ENCODE peak calls at places on chromosomes 4 and X, in eight cellular contexts. F is naive thymus-derived CD4-positive, alpha-beta T cell; U is skeletal muscle cell; X is GM23338; H is epithelial cell of esophagus; P is colonic mucosa; I is suprapubic skin; V is cardiac muscle cell. T is an unnamed sample.

GRCh38 chr4:30728291-30728690 is 8.1 kb downstream of the PCDH7 start:
- DNase-seq in F (no peak), U (no peak), X (no peak), H (no peak), P (no peak), I (no peak), V (no peak), T (no peak)

GRCh38 chr4:54107951-54108740 is 8.2 kb downstream of the GSX2 start:
- DNase-seq in F (no peak), U (no peak), X (peak; percentile 64), H (no peak), P (no peak), I (no peak), V (no peak), T (no peak)

GRCh38 chr4:102268355-102268754 is 76.9 kb downstream of the SLC39A8 start:
- DNase-seq in F (no peak), U (no peak), X (no peak), H (peak; percentile 35), P (no peak), I (no peak), V (no peak), T (no peak)

GRCh38 chr4:15714616-15715015 is 11.8 kb downstream of the BST1 start:
- DNase-seq in F (no peak), U (no peak), X (no peak), H (no peak), P (no peak), I (no peak), V (peak; percentile 65), T (no peak)

GRCh38 chrX:154401045-154401799 is 3.0 kb downstream of the RPL10 start:
- DNase-seq in F (no peak), U (no peak), X (peak; percentile 46), H (peak; percentile 22), P (no peak), I (no peak), V (peak; percentile 51), T (no peak)

GRCh38 chr4:51960486-51960885 is 59.7 kb downstream of the LRRC66 start:
- DNase-seq in F (no peak), U (no peak), X (no peak), H (peak; percentile 72), P (no peak), I (no peak), V (no peak), T (no peak)

GRCh38 chr4:6571608-6572007 is 3.4 kb upstream of the MAN2B2 start:
- DNase-seq in F (no peak), U (no peak), X (no peak), H (no peak), P (no peak), I (no peak), V (no peak), T (no peak)

GRCh38 chrX:17405225-17405969 is 30.4 kb downstream of the NHS start:
- DNase-seq in F (no peak), U (no peak), X (no peak), H (peak; percentile 88), P (no peak), I (no peak), V (no peak), T (no peak)

GRCh38 chr4:98496446-98496845 is 162.0 kb downstream of the TSPAN5 start:
- DNase-seq in F (no peak), U (no peak), X (no peak), H (no peak), P (no peak), I (no peak), V (no peak), T (no peak)

GRCh38 chr4:98493305-98493704 is 165.1 kb downstream of the TSPAN5 start:
- DNase-seq in F (no peak), U (no peak), X (no peak), H (no peak), P (no peak), I (no peak), V (no peak), T (no peak)

DNA sequence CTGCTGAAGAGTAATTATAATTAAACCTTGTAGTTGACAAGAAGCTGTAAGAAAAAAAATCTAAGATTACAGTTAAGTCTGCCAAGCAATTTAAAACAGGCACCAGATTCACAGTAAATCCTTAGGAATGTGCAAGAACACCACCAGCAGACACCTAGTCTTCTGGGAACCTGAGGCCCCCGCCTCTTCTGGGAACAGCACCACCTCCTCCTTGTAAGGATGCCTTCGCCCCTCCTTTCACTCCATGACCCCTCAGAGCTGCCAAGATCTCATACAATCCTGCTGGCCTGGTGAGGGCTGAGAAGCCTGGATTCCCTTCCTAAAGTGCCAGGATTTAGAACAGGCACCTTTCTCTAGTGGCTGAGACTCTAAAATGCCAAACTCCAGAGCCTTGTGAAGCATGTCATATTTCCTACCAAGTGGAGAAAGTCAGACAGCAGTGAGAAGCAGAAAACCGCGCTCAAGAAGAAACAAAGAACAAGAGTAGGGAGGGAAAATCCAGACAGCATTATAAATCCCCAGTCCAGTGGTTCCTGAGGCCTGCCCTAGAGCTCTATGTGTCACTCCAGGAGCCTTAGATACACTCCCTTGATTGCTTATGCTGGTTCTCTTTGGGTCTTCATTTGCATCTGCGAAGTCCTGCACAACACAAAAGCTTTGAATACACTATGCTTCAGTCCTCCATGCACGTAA is 166.4 kb downstream of the TSPAN5 start:
- DNase-seq in F (no peak), U (peak; percentile 73), X (peak; percentile 22), H (no peak), P (no peak), I (no peak), V (peak; percentile 69), T (no peak)
- H3K4me3 ChIP-seq in F (no peak overlapping the region), U (no peak overlapping the region), X (no peak overlapping the region), H (no peak overlapping the region), P (no peak overlapping the region), I (no peak overlapping the region), V (no peak overlapping the region), T (no peak overlapping the region)

DNA sequence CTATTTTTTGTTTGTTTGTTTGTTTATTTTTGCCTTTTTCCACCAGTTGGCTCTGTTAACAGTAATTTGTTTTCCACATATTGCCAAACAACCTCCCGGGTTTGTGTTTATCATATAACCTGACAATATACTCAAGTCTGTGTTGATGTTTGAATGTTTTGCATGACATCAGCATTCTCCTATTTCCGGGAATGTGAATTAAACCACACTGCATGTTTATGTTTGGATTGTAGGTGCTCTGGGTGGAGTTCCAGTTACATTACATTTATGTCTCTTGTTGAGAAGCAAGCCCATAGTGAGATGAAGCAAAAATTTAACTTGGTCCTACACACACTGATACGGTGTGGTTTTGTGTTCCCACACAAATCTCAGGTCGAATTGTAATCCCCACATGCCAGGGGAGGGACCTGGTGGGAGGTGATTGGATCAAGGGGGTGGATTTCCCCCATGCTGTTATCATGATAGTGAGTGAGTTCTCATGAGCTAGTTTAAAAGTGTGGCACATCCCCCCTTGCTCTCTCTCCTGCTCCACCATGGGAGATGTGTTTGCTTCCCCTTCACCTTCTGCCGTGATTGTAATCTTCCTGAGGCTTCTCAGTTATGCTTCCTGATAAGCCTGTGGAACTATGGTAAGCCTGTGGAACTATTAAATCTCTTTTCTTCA is 54.4 kb upstream of the CLNK start:
- DNase-seq in F (no peak), U (no peak), X (no peak), H (peak; percentile 37), P (no peak), I (no peak), V (no peak), T (no peak)
- H3K4me3 ChIP-seq in F (no peak overlapping the region), U (no peak overlapping the region), X (no peak overlapping the region), H (no peak overlapping the region), P (no peak overlapping the region), I (no peak overlapping the region), V (no peak overlapping the region), T (no peak overlapping the region)

GRCh38 chr4:177380730-177381287 is 61.4 kb downstream of the AGA start:
- DNase-seq in F (no peak), U (no peak), X (peak; percentile 75), H (peak; percentile 19), P (no peak), I (no peak), V (no peak), T (no peak)

GRCh38 chr4:177385576-177386320 is 56.5 kb downstream of the AGA start:
- DNase-seq in F (no peak), U (peak; percentile 9), X (no peak), H (no peak), P (no peak), I (no peak), V (peak; percentile 50), T (no peak)

GRCh38 chr4:177386416-177386815 is 55.8 kb downstream of the AGA start:
- DNase-seq in F (no peak), U (no peak), X (no peak), H (no peak), P (no peak), I (no peak), V (no peak), T (no peak)

GRCh38 chr4:177384856-177385396 is 57.3 kb downstream of the AGA start:
- DNase-seq in F (no peak), U (no peak), X (no peak), H (no peak), P (no peak), I (no peak), V (no peak), T (no peak)

DNA sequence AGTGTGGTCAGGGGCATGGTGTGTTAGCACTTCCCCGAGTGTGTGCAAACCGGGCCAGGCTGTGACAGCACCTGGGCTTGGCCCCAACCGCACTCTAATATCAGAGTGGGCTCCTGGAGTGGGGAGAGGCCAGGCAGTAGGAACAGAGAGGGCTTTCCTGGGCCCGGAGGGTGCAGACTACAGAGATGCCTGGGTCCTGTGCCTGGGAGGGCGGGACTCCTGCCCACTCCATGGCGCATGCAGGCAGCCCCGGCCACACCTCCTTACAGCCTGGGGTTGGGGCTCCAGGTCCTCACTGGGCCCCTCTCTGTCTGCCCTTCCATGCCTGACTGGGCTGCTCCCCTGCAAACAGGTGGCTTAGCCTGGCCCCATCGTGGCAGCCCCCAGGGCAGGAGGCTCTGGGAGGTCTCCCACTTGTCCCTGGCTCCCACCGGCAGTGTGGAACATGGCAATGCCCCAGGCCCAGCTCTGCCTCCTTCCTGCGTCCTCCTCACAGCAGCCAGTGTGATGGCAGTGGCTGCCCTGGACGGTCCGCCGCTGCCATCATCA is 60.4 kb downstream of the AGA start:
- DNase-seq in F (no peak), U (no peak), X (no peak), H (no peak), P (no peak), I (no peak), V (no peak), T (no peak)
- H3K4me3 ChIP-seq in F (no peak overlapping the region), U (no peak overlapping the region), X (no peak overlapping the region), H (no peak overlapping the region), P (no peak overlapping the region), I (no peak overlapping the region), V (no peak overlapping the region), T (no peak overlapping the region)

GRCh38 chrX:1453951-1454785 is 1.5 kb upstream of the ASMTL start:
- DNase-seq in F (peak; percentile 92), U (no peak), X (peak; percentile 93), H (peak; percentile 79), P (peak; percentile 92), I (peak; percentile 87), V (peak; percentile 85), T (no peak)
- H3K4me3 ChIP-seq in F (no peak overlapping the region), U (peak overlapping the region; percentile 76), X (no peak overlapping the region), H (peak overlapping the region; percentile 66), P (peak overlapping the region; percentile 31), I (peak overlapping the region; percentile 81), V (peak overlapping the region; percentile 21), T (peak overlapping the region; percentile 61)

DNA sequence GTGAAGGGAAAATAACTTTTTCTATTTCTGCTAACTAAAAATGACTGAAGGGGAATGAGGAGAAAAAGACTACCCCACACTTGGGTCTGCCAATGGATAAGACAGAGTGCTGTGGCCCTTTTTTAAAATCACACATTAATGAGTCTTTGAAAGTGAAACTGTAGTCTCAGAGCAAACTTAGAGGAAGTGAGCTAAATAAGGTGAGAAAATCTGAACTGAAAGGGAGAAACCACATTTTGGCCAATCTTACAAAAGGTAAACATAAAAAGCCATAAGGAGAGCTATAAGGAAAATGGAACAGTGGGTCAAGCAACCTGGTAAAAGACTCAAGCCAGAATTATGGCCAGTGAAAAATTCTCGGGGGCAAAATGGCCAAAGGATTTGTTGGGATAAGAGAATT is 755.1 kb upstream of the IGFBP7 start:
- DNase-seq in F (no peak), U (no peak), X (no peak), H (no peak), P (no peak), I (no peak), V (no peak), T (peak; percentile 2)
- H3K4me3 ChIP-seq in F (no peak overlapping the region), U (no peak overlapping the region), X (no peak overlapping the region), H (no peak overlapping the region), P (no peak overlapping the region), I (no peak overlapping the region), V (no peak overlapping the region), T (no peak overlapping the region)